ENCODE peak calls at places on chromosome 1, in five cellular contexts. C, F, E, W and R are unnamed samples.

GRCh38 chr1:10507111-10507879 is 32.5 kb downstream of the PEX14 start:
- DNase-seq in C (no peak), F (peak; percentile 30), E (no peak), W (peak; percentile 81), R (peak; percentile 33)

GRCh38 chr1:7586031-7586941 is 184.8 kb upstream of the VAMP3 start:
- DNase-seq in C (no peak), F (no peak), E (no peak), W (no peak), R (no peak)

GRCh38 chr1:202587859-202588480 is 122.3 kb downstream of the SYT2 start:
- DNase-seq in C (no peak), F (no peak), E (no peak), W (no peak), R (no peak)

GRCh38 chr1:31750858-31751638 is 13.1 kb downstream of the ADGRB2 start:
- DNase-seq in C (no peak), F (no peak), E (no peak), W (no peak), R (no peak)

GRCh38 chr1:165899461-165899941 is 72.1 kb downstream of the UCK2 start:
- DNase-seq in C (no peak), F (no peak), E (no peak), W (no peak), R (no peak)

GRCh38 chr1:197915217-197915616 is 2.0 kb upstream of the LHX9 start:
- DNase-seq in C (no peak), F (no peak), E (no peak), W (peak; percentile 46), R (no peak)

GRCh38 chr1:91335607-91336006 is 69.0 kb downstream of the HFM1 start:
- DNase-seq in C (no peak), F (no peak), E (no peak), W (no peak), R (no peak)

GRCh38 chr1:28173151-28173979 is 3.1 kb downstream of the PTAFR start:
- DNase-seq in C (no peak), F (no peak), E (no peak), W (no peak), R (no peak)